ENCODE peak calls at places on chromosomes 12 and 14, in six cellular contexts. J is RWPE1, I is posterior vena cava, B is germinal center, X is fibroblast of the conjunctiva, O is erythroblast. H is an unnamed sample.

GRCh38 chr12:131869871-131870418 is 24.5 kb upstream of the ULK1 start:
- DNase-seq in B (no peak), I (no peak), X (no peak), O (no peak), J (no peak), H (no peak)

GRCh38 chr12:18805516-18806248 is 67.8 kb downstream of the CAPZA3 start:
- DNase-seq in I (no peak), B (no peak), J (no peak), O (no peak), X (no peak), H (no peak)

GRCh38 chr14:34662558-34663088 is 32.7 kb upstream of the SNX6 start:
- DNase-seq in X (no peak), B (no peak), J (no peak), I (no peak), O (no peak), H (no peak)

GRCh38 chr12:46404225-46404631 is 31.7 kb upstream of the SLC38A2 start:
- DNase-seq in I (no peak), B (no peak), J (no peak), X (no peak), O (no peak), H (no peak)

GRCh38 chr14:61147898-61148549 is 133.1 kb downstream of the TMEM30B start:
- DNase-seq in X (peak), B (no peak), I (no peak), J (no peak), O (no peak), H (no peak)

GRCh38 chr12:116136340-116136739 is 141.2 kb downstream of the MED13L start:
- DNase-seq in I (no peak), B (no peak), J (no peak), O (no peak), X (no peak), H (no peak)

GRCh38 chr12:118187746-118188390 is 51.9 kb downstream of the PEBP1 start:
- DNase-seq in J (no peak), I (no peak), X (no peak), O (peak), B (no peak), H (peak)

GRCh38 chr12:10165421-10165820 is 6.5 kb downstream of the OLR1 start:
- DNase-seq in O (no peak), I (no peak), J (no peak), X (no peak), B (no peak), H (no peak)

GRCh38 chr12:116551619-116551951 is 7.6 kb upstream of the MAP1LC3B2 start:
- DNase-seq in B (no peak), I (no peak), X (no peak), J (no peak), O (no peak), H (no peak)

GRCh38 chr12:49970030-49970429 is 2.7 kb upstream of the AQP6 start:
- DNase-seq in X (no peak), B (no peak), I (no peak), J (no peak), O (no peak), H (no peak)

GRCh38 chr12:3698218-3698974 is 54.5 kb downstream of the CRACR2A start:
- DNase-seq in J (peak), X (peak), B (no peak), O (no peak), I (no peak), H (no peak)

GRCh38 chr14:39232554-39233415 is 930 bp upstream of the MIA2 start:
- DNase-seq in J (no peak), I (no peak), X (peak), B (no peak), O (no peak), H (no peak)

GRCh38 chr12:95653761-95654546 is 102.7 kb upstream of the USP44 start:
- DNase-seq in B (peak), J (peak), X (peak), O (peak), I (no peak), H (no peak)

GRCh38 chr14:99009875-99010274 is 262.1 kb downstream of the BCL11B start:
- DNase-seq in O (no peak), X (no peak), B (no peak), I (no peak), J (no peak), H (no peak)

GRCh38 chr12:119666900-119667576 is 895 bp upstream of the PRKAB1 start:
- DNase-seq in X (no peak), J (no peak), I (no peak), O (no peak), B (peak), H (no peak)

GRCh38 chr12:54463484-54463883 is 9.9 kb downstream of the GTSF1 start:
- DNase-seq in I (no peak), J (no peak), O (no peak), X (no peak), B (no peak), H (no peak)

GRCh38 chr12:23548742-23549141 is 400.7 kb downstream of the SOX5 start:
- DNase-seq in I (no peak), X (no peak), J (no peak), B (no peak), O (no peak), H (no peak)

GRCh38 chr14:96260341-96260821 is 4.4 kb downstream of the BDKRB1 start:
- DNase-seq in B (no peak), X (peak), J (no peak), O (no peak), I (no peak), H (no peak)

GRCh38 chr14:76922599-76922998 is 96.4 kb downstream of the LRRC74A start:
- DNase-seq in J (no peak), X (no peak), I (no peak), O (no peak), B (no peak), H (no peak)

GRCh38 chr14:81406863-81407262 is 6.7 kb upstream of the STON2 start:
- DNase-seq in B (no peak), X (peak), I (no peak), J (no peak), O (no peak), H (peak)

GRCh38 chr12:3251691-3252090 is 174.5 kb downstream of the TSPAN9 start:
- DNase-seq in B (no peak), J (no peak), O (no peak), X (no peak), I (no peak), H (no peak)

GRCh38 chr14:68369289-68369925 is 423.5 kb downstream of the ZFP36L1 start:
- DNase-seq in J (no peak), X (no peak), I (no peak), O (no peak), B (no peak), H (no peak)

GRCh38 chr14:96051231-96051630 is 12.1 kb downstream of the C14orf132 start:
- DNase-seq in I (no peak), B (no peak), O (no peak), X (no peak), J (no peak), H (no peak)

GRCh38 chr12:94168041-94168440 is 19.7 kb downstream of the PLXNC1 start:
- DNase-seq in I (no peak), O (peak), J (no peak), B (no peak), X (no peak), H (peak)

GRCh38 chr12:118055865-118056773 is 4.9 kb downstream of the WSB2 start:
- DNase-seq in J (no peak), B (no peak), X (no peak), O (no peak), I (no peak), H (no peak)